ENCODE peak calls at places on chromosomes 16 and 17, in eight cellular contexts. W is tibial artery, E is thoracic aorta, S is MCF 10A, T is MM.1S, G is HCT116, V is Caco-2, U is ovary. Y is an unnamed sample.

GRCh38 chr17:76709077-76709950 is 1.5 kb downstream of the MXRA7 start:
- DNase-seq in W (peak), E (peak), S (peak), T (no peak), G (no peak), V (no peak), U (peak), Y (no peak)

GRCh38 chr16:55499951-55500350 is 8.9 kb upstream of the LPCAT2 start:
- DNase-seq in W (peak), E (no peak), S (peak), T (no peak), G (peak), V (no peak), U (no peak), Y (peak)

GRCh38 chr17:21286771-21287702 is 2.5 kb downstream of the MAP2K3 start:
- DNase-seq in W (no peak), E (no peak), S (peak), T (peak), G (peak), V (no peak), U (peak), Y (peak)

GRCh38 chr17:7080445-7081041 is 492 bp upstream of the CLEC10A start:
- DNase-seq in W (peak), E (no peak), S (no peak), T (no peak), G (no peak), V (no peak), U (no peak), Y (no peak)

GRCh38 chr17:10624966-10625365 is 32.1 kb downstream of the MYH3 start:
- DNase-seq in W (no peak), E (no peak), S (no peak), T (no peak), G (no peak), V (no peak), U (no peak), Y (no peak)

GRCh38 chr17:81869221-81870154 is 1.6 kb downstream of the ARHGDIA start:
- DNase-seq in W (no peak), E (no peak), S (peak), T (no peak), G (no peak), V (peak), U (peak), Y (peak)

GRCh38 chr16:25691519-25692091 is at the start of gene HS3ST4:
- DNase-seq in W (no peak), E (no peak), S (no peak), T (no peak), G (no peak), V (no peak), U (no peak), Y (no peak)

GRCh38 chr16:89826531-89827382 is 1.5 kb upstream of the SPIRE2 start:
- DNase-seq in W (no peak), E (no peak), S (no peak), T (no peak), G (no peak), V (no peak), U (no peak), Y (no peak)

GRCh38 chr16:85728879-85729278 is 22.0 kb downstream of the C16orf74 start:
- DNase-seq in W (no peak), E (no peak), S (no peak), T (no peak), G (no peak), V (no peak), U (no peak), Y (no peak)

GRCh38 chr17:43745541-43745940 is 13.1 kb downstream of the SOST start:
- DNase-seq in W (peak), E (no peak), S (no peak), T (no peak), G (no peak), V (no peak), U (no peak), Y (no peak)

GRCh38 chr16:23302045-23302956 is at the start of gene SCNN1B:
- DNase-seq in W (no peak), E (no peak), S (no peak), T (peak), G (no peak), V (peak), U (no peak), Y (peak)

GRCh38 chr16:14024300-14024699 is 46.8 kb upstream of the MRTFB start:
- DNase-seq in W (no peak), E (no peak), S (peak), T (peak), G (no peak), V (no peak), U (no peak), Y (no peak)

GRCh38 chr17:1999557-2000251 is 25.4 kb downstream of the RTN4RL1 start:
- DNase-seq in W (peak), E (no peak), S (no peak), T (peak), G (no peak), V (no peak), U (peak), Y (peak)

GRCh38 chr17:77287432-77288068 is 146.8 kb downstream of the SEC14L1 start:
- DNase-seq in W (no peak), E (no peak), S (peak), T (no peak), G (peak), V (no peak), U (no peak), Y (peak)

GRCh38 chr17:52986056-52986662 is 827.6 kb upstream of the CA10 start:
- DNase-seq in W (no peak), E (no peak), S (no peak), T (no peak), G (no peak), V (no peak), U (no peak), Y (no peak)

GRCh38 chr16:26454102-26454501 is 612.6 kb upstream of the C16orf82 start:
- DNase-seq in W (no peak), E (no peak), S (no peak), T (no peak), G (no peak), V (no peak), U (no peak), Y (no peak)

GRCh38 chr16:26993988-26994387 is 72.7 kb upstream of the C16orf82 start:
- DNase-seq in W (no peak), E (no peak), S (no peak), T (no peak), G (no peak), V (no peak), U (no peak), Y (no peak)

GRCh38 chr16:85309656-85310587 is 197.7 kb upstream of the CIBAR2 start:
- DNase-seq in W (peak), E (no peak), S (no peak), T (no peak), G (no peak), V (no peak), U (no peak), Y (no peak)

GRCh38 chr16:62445909-62446308 is 409.7 kb upstream of the CDH8 start:
- DNase-seq in W (no peak), E (no peak), S (no peak), T (no peak), G (no peak), V (no peak), U (no peak), Y (no peak)

GRCh38 chr16:11356573-11357331 is 11.5 kb downstream of the RMI2 start:
- DNase-seq in W (peak), E (no peak), S (peak), T (peak), G (no peak), V (peak), U (peak), Y (peak)

GRCh38 chr17:53142890-53143289 is 679.8 kb upstream of the KIF2B start:
- DNase-seq in W (no peak), E (no peak), S (peak), T (peak), G (no peak), V (no peak), U (no peak), Y (no peak)

DNA sequence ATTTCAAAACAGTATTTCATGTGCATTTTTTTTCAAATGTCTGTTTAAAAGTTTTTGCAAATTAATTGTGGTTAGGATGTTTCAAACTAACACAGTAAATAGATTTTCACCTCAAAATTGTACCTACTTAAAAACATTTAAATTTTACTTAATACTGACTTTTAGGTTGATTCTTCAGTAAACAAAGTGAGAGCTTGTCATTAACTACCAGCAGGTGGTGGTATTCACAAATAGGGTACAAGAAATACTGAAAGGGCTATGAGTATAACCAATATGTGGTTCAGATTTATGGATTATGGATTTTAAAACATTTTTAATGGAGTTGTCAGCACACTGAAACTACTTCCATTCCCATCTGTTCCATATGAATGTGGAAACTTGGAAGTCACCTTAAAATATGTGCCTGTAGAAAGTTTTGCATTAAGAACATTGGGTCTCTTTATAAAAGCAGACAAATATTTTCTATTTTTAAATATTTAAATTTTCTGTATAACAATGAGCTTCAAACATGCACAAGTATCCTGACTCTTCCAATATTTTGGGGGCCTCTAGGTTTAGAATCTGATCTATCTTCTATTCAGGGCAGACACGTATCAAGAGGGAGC is 155.5 kb downstream of the SNX11 start:
- DNase-seq in W (no peak), E (no peak), S (peak), T (peak), G (no peak), V (no peak), U (no peak), Y (no peak)
- TF ChIP-seq CTCF in W (peak), E (no peak), S (peak), T (peak), G (peak), V (peak), U (no peak), Y (peak)

GRCh38 chr16:70453891-70454220 is 539 bp upstream of the FCSK start:
- DNase-seq in W (no peak), E (no peak), S (no peak), T (no peak), G (no peak), V (peak), U (no peak), Y (peak)

GRCh38 chr16:70455910-70456309 is 1.5 kb downstream of the FCSK start:
- DNase-seq in W (no peak), E (no peak), S (no peak), T (no peak), G (no peak), V (no peak), U (no peak), Y (no peak)

GRCh38 chr16:70453117-70453890 is 1.1 kb upstream of the FCSK start:
- DNase-seq in W (no peak), E (no peak), S (no peak), T (no peak), G (no peak), V (no peak), U (no peak), Y (no peak)

GRCh38 chr16:70457446-70457845 is 3.1 kb downstream of the FCSK start:
- DNase-seq in W (no peak), E (no peak), S (no peak), T (no peak), G (no peak), V (no peak), U (no peak), Y (no peak)

GRCh38 chr16:70454221-70455034 is at the start of gene FCSK:
- DNase-seq in W (no peak), E (no peak), S (peak), T (peak), G (peak), V (peak), U (peak), Y (peak)
- TF ChIP-seq CTCF in W (peak), E (no peak), S (no peak), T (no peak), G (no peak), V (peak), U (no peak), Y (no peak)

GRCh38 chr17:79926002-79926307 is 86.7 kb upstream of the CBX4 start:
- DNase-seq in W (no peak), E (no peak), S (no peak), T (no peak), G (no peak), V (no peak), U (no peak), Y (peak)

GRCh38 chr17:79923974-79924638 is 84.9 kb upstream of the CBX4 start:
- DNase-seq in W (no peak), E (no peak), S (peak), T (no peak), G (peak), V (peak), U (peak), Y (peak)

GRCh38 chr17:79925242-79925957 is 86.2 kb upstream of the CBX4 start:
- DNase-seq in W (no peak), E (no peak), S (peak), T (no peak), G (no peak), V (peak), U (peak), Y (peak)

GRCh38 chr17:79922798-79923197 is 83.6 kb upstream of the CBX4 start:
- DNase-seq in W (no peak), E (no peak), S (no peak), T (no peak), G (no peak), V (no peak), U (no peak), Y (no peak)

DNA sequence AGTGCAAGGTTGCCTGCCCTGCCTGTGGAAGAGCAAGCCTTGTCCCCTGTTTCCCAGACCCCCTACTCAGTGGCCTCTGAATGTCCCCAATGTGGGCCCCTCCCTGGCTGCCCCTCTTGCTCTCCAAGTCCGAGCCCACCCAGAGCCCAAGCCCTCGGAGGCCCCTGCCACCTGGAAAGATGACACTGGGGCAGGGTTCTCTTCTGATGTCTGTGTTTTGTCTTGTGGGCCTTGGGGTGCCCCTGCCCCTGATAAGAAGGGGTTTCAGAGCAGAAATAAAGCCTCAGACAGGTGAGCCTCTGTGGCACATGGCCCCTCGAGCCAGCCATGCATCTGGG is 85.4 kb upstream of the CBX4 start:
- DNase-seq in W (no peak), E (no peak), S (no peak), T (no peak), G (no peak), V (no peak), U (no peak), Y (no peak)
- TF ChIP-seq CTCF in W (no peak), E (no peak), S (no peak), T (no peak), G (no peak), V (peak), U (no peak), Y (no peak)

DNA sequence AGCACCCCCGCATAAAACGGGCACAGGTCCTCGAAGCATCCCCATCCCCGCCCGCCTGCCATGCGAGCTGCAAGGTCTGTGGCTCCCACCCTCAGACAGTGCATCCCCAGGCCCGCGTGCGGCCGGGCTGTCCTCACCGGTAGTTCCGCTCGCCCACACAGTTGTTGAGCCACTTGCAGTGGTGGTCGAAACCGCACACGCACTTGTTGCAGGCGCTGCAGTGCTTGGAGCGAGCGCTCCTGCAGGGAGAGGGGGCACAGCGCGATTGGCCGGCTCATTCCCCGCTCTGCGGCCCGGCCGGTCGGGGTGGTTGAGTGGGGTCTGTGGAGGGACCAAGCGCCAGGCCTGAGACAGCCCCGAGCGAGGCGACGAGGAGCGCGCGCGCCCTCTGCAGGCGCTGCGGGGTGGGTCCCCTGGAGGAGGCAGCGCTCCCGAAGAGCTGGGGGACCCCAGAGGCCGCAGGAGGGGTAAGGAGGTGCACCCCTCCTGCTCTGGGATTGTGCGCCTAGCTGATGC is 6.0 kb upstream of the TPPP3 start:
- DNase-seq in W (no peak), E (no peak), S (no peak), T (no peak), G (no peak), V (no peak), U (peak), Y (peak)
- TF ChIP-seq CTCF in W (peak), E (peak), S (no peak), T (peak), G (peak), V (peak), U (peak), Y (peak)

GRCh38 chr16:4307215-4308037 is 8.4 kb upstream of the GLIS2 start:
- DNase-seq in W (peak), E (peak), S (peak), T (peak), G (peak), V (peak), U (peak), Y (peak)
- TF ChIP-seq CTCF in W (no peak), E (no peak), S (no peak), T (no peak), G (no peak), V (no peak), U (no peak), Y (no peak)

GRCh38 chr17:42609182-42609813 is at the start of the genes RETREG3 and TUBG1:
- DNase-seq in W (peak), E (peak), S (peak), T (peak), G (peak), V (peak), U (peak), Y (peak)
- TF ChIP-seq CTCF in W (peak), E (peak), S (peak), T (peak), G (no peak), V (peak), U (no peak), Y (no peak)

DNA sequence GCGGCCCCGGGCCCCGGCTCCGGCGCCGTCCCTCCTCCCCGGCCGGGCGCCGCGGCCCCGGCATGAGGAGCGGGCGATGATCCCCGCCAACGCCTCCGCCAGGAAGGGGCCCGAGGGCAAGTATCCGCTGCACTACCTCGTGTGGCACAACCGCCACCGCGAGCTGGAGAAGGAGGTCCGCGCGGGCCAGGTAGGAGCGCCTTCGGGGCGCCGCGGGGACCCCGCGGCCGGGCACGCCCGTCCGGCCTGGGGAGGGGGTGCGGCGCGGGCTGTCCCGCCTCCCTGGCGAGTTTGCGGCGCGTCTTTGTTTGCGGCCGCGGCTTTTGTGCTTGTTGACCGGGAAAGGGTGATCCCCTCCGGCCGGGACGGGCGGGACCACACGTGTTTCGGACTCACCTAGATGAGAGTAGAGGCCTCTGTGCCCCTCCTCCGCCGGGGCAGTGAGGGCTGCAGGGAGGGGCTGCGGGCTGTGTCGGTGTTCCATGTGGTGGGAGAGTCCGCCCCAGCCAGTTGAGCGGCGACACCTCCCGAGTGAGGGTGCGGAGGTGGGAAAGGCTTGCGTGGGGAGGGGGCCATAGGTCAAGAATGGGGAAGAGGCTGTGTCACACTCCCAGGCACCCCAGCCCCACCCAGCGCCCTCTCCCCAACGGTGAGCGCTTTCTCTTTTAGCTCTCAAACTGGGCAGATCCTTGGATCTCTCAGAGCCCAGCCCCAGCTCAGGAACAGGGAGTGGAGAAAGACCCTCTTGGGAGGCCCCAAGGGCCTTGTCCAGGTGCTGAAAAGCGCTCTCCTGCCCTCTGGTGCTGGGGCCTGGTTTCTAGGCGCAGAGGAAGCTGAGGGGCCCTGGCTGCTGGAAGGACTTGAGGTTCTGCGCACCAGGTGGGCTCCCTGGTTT is 861 bp downstream of the ANKRD13B start:
- DNase-seq in W (no peak), E (no peak), S (peak), T (peak), G (no peak), V (peak), U (peak), Y (peak)
- TF ChIP-seq CTCF in W (no peak), E (no peak), S (peak), T (peak), G (no peak), V (peak), U (no peak), Y (peak)

GRCh38 chr17:181213-182163 is at the start of gene DOC2B:
- DNase-seq in W (no peak), E (no peak), S (no peak), T (no peak), G (peak), V (peak), U (peak), Y (peak)
- TF ChIP-seq CTCF in W (no peak), E (no peak), S (no peak), T (no peak), G (no peak), V (no peak), U (no peak), Y (no peak)

Y was measured in Calu3.